ENCODE peak calls at places on chromosomes 2 and 18, in seven cellular contexts. W is transverse colon, G is sigmoid colon, E is esophagus squamous epithelium, X is ovary, F is right lobe of liver, J is GM12892. S is an unnamed sample.
A peak's percentile ranks its signal among the peaks of the same experiment; 100 is the strongest.

GRCh38 chr2:33406622-33407021 is 69.8 kb upstream of the RASGRP3 start:
- DNase-seq in W (no peak), G (no peak), E (no peak), X (no peak), F (no peak), J (no peak), S (no peak)

GRCh38 chr18:49747876-49748275 is 65.5 kb downstream of the ACAA2 start:
- DNase-seq in W (no peak), G (no peak), E (no peak), X (no peak), F (no peak), J (no peak), S (no peak)

GRCh38 chr2:74917702-74918619 is 40.5 kb upstream of the POLE4 start:
- DNase-seq in W (no peak), G (no peak), E (no peak), X (no peak), F (no peak), J (no peak), S (peak; percentile 73)

GRCh38 chr18:10842821-10843220 is 306.5 kb downstream of the PIEZO2 start:
- DNase-seq in W (no peak), G (no peak), E (no peak), X (no peak), F (no peak), J (no peak), S (no peak)

GRCh38 chr2:176934869-176935415 is 277.7 kb upstream of the HNRNPA3 start:
- DNase-seq in W (no peak), G (peak; percentile 72), E (no peak), X (no peak), F (no peak), J (no peak), S (no peak)

GRCh38 chr2:136112949-136113766 is 4.8 kb downstream of the CXCR4 start:
- DNase-seq in W (no peak), G (no peak), E (no peak), X (no peak), F (no peak), J (no peak), S (no peak)

GRCh38 chr2:71856709-71857525 is 290.7 kb downstream of the CYP26B1 start:
- DNase-seq in W (no peak), G (no peak), E (no peak), X (no peak), F (no peak), J (no peak), S (peak; percentile 27)

GRCh38 chr2:97919858-97920257 is 75.9 kb downstream of the TMEM131 start:
- DNase-seq in W (no peak), G (no peak), E (no peak), X (no peak), F (no peak), J (no peak), S (no peak)

GRCh38 chr2:48175656-48176055 is 269.4 kb upstream of the FBXO11 start:
- DNase-seq in W (no peak), G (no peak), E (no peak), X (no peak), F (no peak), J (no peak), S (no peak)

GRCh38 chr18:31658670-31659573 is 25.5 kb downstream of the B4GALT6 start:
- DNase-seq in W (no peak), G (no peak), E (no peak), X (no peak), F (no peak), J (no peak), S (no peak)

GRCh38 chr2:110993557-110994231 is 127.0 kb upstream of the BCL2L11 start:
- DNase-seq in W (no peak), G (no peak), E (no peak), X (no peak), F (no peak), J (no peak), S (no peak)

GRCh38 chr2:222623756-222624309 is 32.1 kb downstream of the FARSB start:
- DNase-seq in W (no peak), G (no peak), E (no peak), X (no peak), F (no peak), J (no peak), S (no peak)

GRCh38 chr2:208252766-208253492 is 1.9 kb downstream of the IDH1 start:
- DNase-seq in W (no peak), G (no peak), E (no peak), X (no peak), F (no peak), J (no peak), S (no peak)

GRCh38 chr2:213238753-213239591 is 45.3 kb upstream of the SPAG16 start:
- DNase-seq in W (no peak), G (no peak), E (no peak), X (peak; percentile 43), F (peak; percentile 55), J (no peak), S (no peak)

GRCh38 chr18:46474487-46475366 is 182.3 kb downstream of the LOXHD1 start:
- DNase-seq in W (no peak), G (no peak), E (no peak), X (no peak), F (no peak), J (no peak), S (no peak)

GRCh38 chr18:42275949-42276730 is 321.1 kb downstream of the PIK3C3 start:
- DNase-seq in W (peak; percentile 36), G (no peak), E (no peak), X (no peak), F (no peak), J (no peak), S (no peak)

GRCh38 chr2:102037681-102038080 is 45.9 kb downstream of the IL1R2 start:
- DNase-seq in W (no peak), G (no peak), E (no peak), X (no peak), F (no peak), J (no peak), S (no peak)

GRCh38 chr2:234203135-234203984 is 152.9 kb downstream of the SPP2 start:
- DNase-seq in W (no peak), G (no peak), E (no peak), X (no peak), F (no peak), J (no peak), S (peak; percentile 58)

GRCh38 chr2:120391905-120392665 is 46.1 kb downstream of the INHBB start:
- DNase-seq in W (peak; percentile 2), G (peak; percentile 57), E (no peak), X (no peak), F (no peak), J (no peak), S (no peak)

GRCh38 chr2:38603402-38604265 is 906 bp upstream of the HNRNPLL start:
- DNase-seq in W (peak; percentile 87), G (peak; percentile 89), E (no peak), X (peak; percentile 58), F (peak; percentile 86), J (peak; percentile 40), S (peak; percentile 55)

GRCh38 chr2:217622664-217623063 is 380.1 kb downstream of the TNS1 start:
- DNase-seq in W (no peak), G (no peak), E (no peak), X (no peak), F (no peak), J (no peak), S (no peak)

GRCh38 chr2:179511105-179511504 is 246.5 kb upstream of the SESTD1 start:
- DNase-seq in W (no peak), G (no peak), E (no peak), X (no peak), F (no peak), J (no peak), S (no peak)

GRCh38 chr2:102436284-102436683 is 13.3 kb downstream of the IL18RAP start:
- DNase-seq in W (no peak), G (no peak), E (no peak), X (no peak), F (no peak), J (no peak), S (no peak)

GRCh38 chr2:122908134-122908533 is 1117.0 kb upstream of the CNTNAP5 start:
- DNase-seq in W (no peak), G (no peak), E (no peak), X (no peak), F (no peak), J (no peak), S (no peak)

GRCh38 chr2:232884001-232884421 is 13.9 kb downstream of the SNORC start:
- DNase-seq in W (no peak), G (no peak), E (no peak), X (peak; percentile 3), F (no peak), J (no peak), S (no peak)

GRCh38 chr2:201257941-201258665 is 2.2 kb upstream of the CASP8 start:
- DNase-seq in W (peak; percentile 92), G (peak; percentile 79), E (peak; percentile 68), X (peak; percentile 45), F (peak; percentile 66), J (peak; percentile 54), S (peak; percentile 59)
- TF ChIP-seq POLR2A in W (peak; percentile 62), G (no peak), E (no peak), X (no peak), F (peak; percentile 43), J (peak; percentile 59), S (no peak)

DNA sequence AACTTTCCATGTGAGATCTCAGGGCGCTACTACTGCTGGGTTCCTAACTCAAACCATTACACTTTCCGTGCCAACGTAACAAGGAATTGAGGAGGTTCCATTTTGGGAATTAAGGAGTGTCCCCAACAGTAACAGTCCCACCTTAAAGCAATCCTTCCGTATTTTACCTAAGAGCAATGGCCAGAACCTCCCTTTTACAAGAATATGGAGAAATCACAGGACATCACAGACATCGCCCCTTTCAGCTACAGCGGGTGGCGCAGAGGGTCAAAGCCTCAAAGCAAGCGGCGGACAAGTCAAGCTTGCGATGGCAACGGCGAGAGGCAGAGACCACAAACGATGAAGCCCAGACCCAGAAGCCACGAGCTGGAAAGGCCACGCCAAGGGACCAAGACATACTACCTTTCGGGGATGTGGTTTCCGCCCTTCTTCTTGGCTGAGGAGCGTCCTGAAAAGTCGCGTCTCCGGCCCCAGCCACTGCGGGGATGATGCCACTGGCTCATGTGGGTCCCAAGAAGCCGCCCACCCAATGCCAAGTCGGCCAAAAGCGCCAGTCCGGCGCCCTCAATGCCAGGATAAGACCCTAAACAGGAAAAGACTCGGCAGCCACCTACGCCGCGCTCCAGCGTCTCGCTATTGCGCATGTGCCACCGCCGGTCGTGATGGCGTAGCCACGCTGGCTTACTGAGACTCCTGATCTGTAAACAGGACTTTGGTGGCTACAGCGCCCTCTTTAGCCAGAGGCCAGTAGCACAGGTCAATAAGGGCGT is at the start of gene DUSP11:
- DNase-seq in W (peak; percentile 97), G (peak; percentile 97), E (peak; percentile 69), X (peak; percentile 91), F (peak; percentile 96), J (peak; percentile 76), S (peak; percentile 77)
- TF ChIP-seq POLR2A in W (peak; percentile 84), G (peak; percentile 86), E (peak; percentile 44), X (peak; percentile 78), F (peak; percentile 69), J (peak; percentile 80), S (peak; percentile 87)

GRCh38 chr2:147843864-147844690 is 752 bp upstream of the ACVR2A start:
- DNase-seq in W (peak; percentile 93), G (peak; percentile 96), E (peak; percentile 60), X (peak; percentile 92), F (peak; percentile 95), J (peak; percentile 82), S (peak; percentile 87)
- TF ChIP-seq POLR2A in W (peak; percentile 73), G (peak; percentile 24), E (no peak), X (peak; percentile 45), F (peak; percentile 88), J (peak; percentile 46), S (peak; percentile 64)

DNA sequence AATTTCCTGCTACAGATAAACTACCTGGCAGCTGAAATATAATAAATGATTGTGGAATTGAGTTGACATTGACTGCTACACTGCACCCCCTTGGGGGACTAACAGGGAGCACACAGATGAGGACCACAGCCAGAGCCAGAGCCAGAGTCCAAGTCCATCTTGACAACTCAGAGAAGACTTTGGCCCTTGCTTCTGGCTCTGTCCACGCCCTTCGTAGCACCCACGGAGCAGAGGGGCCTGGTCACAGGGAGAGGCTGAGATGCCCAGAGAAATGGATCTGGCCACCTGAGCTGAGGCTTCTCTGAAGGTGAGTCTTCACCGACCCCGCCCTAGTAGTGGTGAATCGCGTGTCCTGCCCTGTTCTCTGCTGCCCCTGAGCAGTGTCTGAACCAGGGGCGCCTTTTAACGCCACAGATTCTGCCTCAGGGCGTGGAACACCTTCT is 35.8 kb upstream of the MAT2A start:
- DNase-seq in W (peak; percentile 67), G (no peak), E (no peak), X (no peak), F (peak; percentile 67), J (no peak), S (no peak)
- TF ChIP-seq POLR2A in W (no peak), G (no peak), E (no peak), X (no peak), F (no peak), J (no peak), S (no peak)